ENCODE peak calls at places on chromosomes 13 and 19, in four cellular contexts. B, F, Z and X are unnamed samples.

GRCh38 chr13:78764665-78765064 is 105.7 kb upstream of the OBI1 start:
- DNase-seq in B (no peak), F (peak), Z (no peak), X (no peak)

GRCh38 chr19:30388327-30388726 is 16.1 kb downstream of the ZNF536 start:
- DNase-seq in B (no peak), F (no peak), Z (no peak), X (no peak)

GRCh38 chr13:40665061-40665753 is 1.2 kb downstream of the FOXO1 start:
- DNase-seq in B (peak), F (peak), Z (peak), X (no peak)

GRCh38 chr13:104385409-104385808 is 1319.2 kb upstream of the SLC10A2 start:
- DNase-seq in B (peak), F (no peak), Z (peak), X (peak)

GRCh38 chr19:35462476-35462953 is 14.5 kb downstream of the FFAR2 start:
- DNase-seq in B (no peak), F (no peak), Z (no peak), X (no peak)

GRCh38 chr19:32682317-32682716 is 6.7 kb downstream of the RGS9BP start:
- DNase-seq in B (no peak), F (peak), Z (no peak), X (no peak)

GRCh38 chr13:102598061-102598460 is 1.3 kb downstream of the TPP2 start:
- DNase-seq in B (peak), F (no peak), Z (no peak), X (peak)

GRCh38 chr19:50204811-50205675 is 1.6 kb downstream of the MYH14 start:
- DNase-seq in B (no peak), F (peak), Z (peak), X (no peak)

GRCh38 chr13:67119481-67119883 is 110.7 kb downstream of the PCDH9 start:
- DNase-seq in B (peak), F (no peak), Z (peak), X (peak)